ENCODE peak calls at places on chromosomes 1 and 21, in six cellular contexts. One of them, this sample, is unnamed.

GRCh38 chr1:101112051-101112770 is 86.6 kb upstream of the DPH5 start:
- DNase-seq in GM06990: peak; percentile 57
- DNase-seq in psoas muscle: peak; percentile 27
- DNase-seq in fibroblast of lung: no peak
- DNase-seq in stomach: no peak
- DNase-seq in epithelial cell of esophagus: no peak
- DNase-seq in this sample: no peak

GRCh38 chr1:31551206-31551605 is 25.1 kb upstream of the TINAGL1 start:
- DNase-seq in GM06990: no peak
- DNase-seq in fibroblast of lung: no peak
- DNase-seq in stomach: no peak
- DNase-seq in epithelial cell of esophagus: no peak
- DNase-seq in psoas muscle: no peak
- DNase-seq in this sample: no peak

GRCh38 chr1:19776287-19776686 is 23.4 kb downstream of the TMCO4 start:
- DNase-seq in epithelial cell of esophagus: no peak
- DNase-seq in stomach: no peak
- DNase-seq in psoas muscle: no peak
- DNase-seq in GM06990: no peak
- DNase-seq in fibroblast of lung: no peak
- DNase-seq in this sample: no peak

GRCh38 chr1:233700338-233700737 is 86.4 kb downstream of the KCNK1 start:
- DNase-seq in epithelial cell of esophagus: no peak
- DNase-seq in psoas muscle: no peak
- DNase-seq in stomach: peak; percentile 32
- DNase-seq in fibroblast of lung: no peak
- DNase-seq in GM06990: no peak
- DNase-seq in this sample: no peak

GRCh38 chr21:42535602-42536171 is 22.0 kb downstream of the SLC37A1 start:
- DNase-seq in psoas muscle: no peak
- DNase-seq in stomach: peak; percentile 72
- DNase-seq in GM06990: peak; percentile 69
- DNase-seq in fibroblast of lung: no peak
- DNase-seq in epithelial cell of esophagus: no peak
- DNase-seq in this sample: no peak

GRCh38 chr1:51535006-51535592 is 16.0 kb upstream of the EPS15 start:
- DNase-seq in fibroblast of lung: peak; percentile 80
- DNase-seq in epithelial cell of esophagus: peak; percentile 54
- DNase-seq in GM06990: no peak
- DNase-seq in psoas muscle: peak; percentile 25
- DNase-seq in stomach: peak; percentile 31
- DNase-seq in this sample: peak; percentile 78

GRCh38 chr1:221839794-221840395 is 98.0 kb upstream of the DUSP10 start:
- DNase-seq in fibroblast of lung: peak; percentile 51
- DNase-seq in GM06990: peak; percentile 65
- DNase-seq in epithelial cell of esophagus: peak; percentile 100
- DNase-seq in stomach: peak; percentile 56
- DNase-seq in psoas muscle: peak; percentile 79
- DNase-seq in this sample: peak; percentile 94

GRCh38 chr1:233993651-233994050 is 89.2 kb downstream of the SLC35F3 start:
- DNase-seq in GM06990: peak; percentile 13
- DNase-seq in fibroblast of lung: no peak
- DNase-seq in psoas muscle: no peak
- DNase-seq in epithelial cell of esophagus: peak; percentile 94
- DNase-seq in stomach: no peak
- DNase-seq in this sample: no peak

GRCh38 chr1:197954718-197955418 is 37.7 kb downstream of the LHX9 start:
- DNase-seq in GM06990: no peak
- DNase-seq in psoas muscle: no peak
- DNase-seq in epithelial cell of esophagus: no peak
- DNase-seq in fibroblast of lung: no peak
- DNase-seq in stomach: no peak
- DNase-seq in this sample: no peak

GRCh38 chr1:31868862-31869261 is 53.0 kb upstream of the SPOCD1 start:
- DNase-seq in epithelial cell of esophagus: no peak
- DNase-seq in fibroblast of lung: no peak
- DNase-seq in GM06990: no peak
- DNase-seq in stomach: no peak
- DNase-seq in psoas muscle: no peak
- DNase-seq in this sample: no peak

GRCh38 chr1:182355718-182356098 is 35.9 kb downstream of the GLUL start:
- DNase-seq in GM06990: no peak
- DNase-seq in stomach: no peak
- DNase-seq in epithelial cell of esophagus: no peak
- DNase-seq in fibroblast of lung: no peak
- DNase-seq in psoas muscle: no peak
- DNase-seq in this sample: no peak

GRCh38 chr1:23548704-23549143 is 10.6 kb downstream of the ID3 start:
- DNase-seq in GM06990: no peak
- DNase-seq in psoas muscle: peak; percentile 81
- DNase-seq in fibroblast of lung: no peak
- DNase-seq in epithelial cell of esophagus: peak; percentile 24
- DNase-seq in stomach: no peak
- DNase-seq in this sample: peak; percentile 79

GRCh38 chr1:35539073-35539823 is 18.0 kb downstream of the KIAA0319L start:
- DNase-seq in epithelial cell of esophagus: peak; percentile 46
- DNase-seq in GM06990: no peak
- DNase-seq in stomach: no peak
- DNase-seq in psoas muscle: no peak
- DNase-seq in fibroblast of lung: no peak
- DNase-seq in this sample: peak; percentile 42

GRCh38 chr1:111275079-111275478 is 15.6 kb upstream of the CHIA start:
- DNase-seq in GM06990: peak; percentile 18
- DNase-seq in fibroblast of lung: peak; percentile 60
- DNase-seq in epithelial cell of esophagus: peak; percentile 69
- DNase-seq in stomach: no peak
- DNase-seq in psoas muscle: peak; percentile 61
- DNase-seq in this sample: peak; percentile 96

GRCh38 chr1:205584732-205585131 is 47.1 kb downstream of the ELK4 start:
- DNase-seq in epithelial cell of esophagus: no peak
- DNase-seq in stomach: no peak
- DNase-seq in psoas muscle: no peak
- DNase-seq in fibroblast of lung: no peak
- DNase-seq in GM06990: no peak
- DNase-seq in this sample: no peak

GRCh38 chr21:42614811-42615342 is 38.5 kb upstream of the PDE9A start:
- DNase-seq in stomach: peak; percentile 49
- DNase-seq in fibroblast of lung: no peak
- DNase-seq in psoas muscle: no peak
- DNase-seq in GM06990: peak; percentile 38
- DNase-seq in epithelial cell of esophagus: peak; percentile 96
- DNase-seq in this sample: peak; percentile 34

GRCh38 chr1:28409066-28409465 is 39.5 kb downstream of the PHACTR4 start:
- DNase-seq in stomach: no peak
- DNase-seq in psoas muscle: no peak
- DNase-seq in fibroblast of lung: no peak
- DNase-seq in epithelial cell of esophagus: no peak
- DNase-seq in GM06990: no peak
- DNase-seq in this sample: no peak

GRCh38 chr1:28411656-28412055 is 42.1 kb downstream of the PHACTR4 start:
- DNase-seq in stomach: no peak
- DNase-seq in GM06990: no peak
- DNase-seq in epithelial cell of esophagus: no peak
- DNase-seq in fibroblast of lung: no peak
- DNase-seq in psoas muscle: no peak
- DNase-seq in this sample: no peak

GRCh38 chr1:28415246-28415645 is 45.7 kb downstream of the PHACTR4 start:
- DNase-seq in epithelial cell of esophagus: no peak
- DNase-seq in fibroblast of lung: no peak
- DNase-seq in GM06990: no peak
- DNase-seq in psoas muscle: no peak
- DNase-seq in stomach: no peak
- DNase-seq in this sample: no peak

GRCh38 chr1:28416509-28417194 is 47.1 kb downstream of the PHACTR4 start:
- DNase-seq in stomach: no peak
- DNase-seq in fibroblast of lung: no peak
- DNase-seq in GM06990: no peak
- DNase-seq in epithelial cell of esophagus: peak; percentile 53
- DNase-seq in psoas muscle: no peak
- DNase-seq in this sample: peak; percentile 23

DNA sequence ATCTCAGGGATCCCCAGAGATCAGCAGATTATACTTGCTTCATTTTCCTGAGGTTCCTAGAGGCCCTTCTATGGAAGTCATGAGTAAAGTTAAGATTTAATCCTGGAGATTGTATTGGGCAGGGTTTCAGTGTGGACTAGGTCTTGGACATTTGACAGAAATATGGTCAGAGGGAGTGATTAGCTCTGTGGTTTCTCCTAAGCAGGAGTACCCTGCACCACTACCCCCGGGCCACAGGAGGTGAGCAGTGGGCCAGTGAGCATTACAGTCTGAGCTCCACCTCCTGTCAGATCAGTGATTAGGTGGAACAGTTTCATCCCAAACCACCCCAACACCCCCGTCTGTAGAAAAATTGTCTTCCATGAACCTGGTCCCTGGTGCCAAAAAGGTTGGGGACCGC is 43.2 kb downstream of the PHACTR4 start:
- DNase-seq in epithelial cell of esophagus: no peak
- DNase-seq in GM06990: no peak
- DNase-seq in fibroblast of lung: no peak
- DNase-seq in psoas muscle: no peak
- DNase-seq in stomach: no peak
- DNase-seq in this sample: peak; percentile 25
- TF ChIP-seq CTCF in epithelial cell of esophagus: no peak
- TF ChIP-seq CTCF in GM06990: no peak
- TF ChIP-seq CTCF in fibroblast of lung: no peak
- TF ChIP-seq CTCF in psoas muscle: no peak
- TF ChIP-seq CTCF in stomach: no peak
- TF ChIP-seq CTCF in this sample: no peak

DNA sequence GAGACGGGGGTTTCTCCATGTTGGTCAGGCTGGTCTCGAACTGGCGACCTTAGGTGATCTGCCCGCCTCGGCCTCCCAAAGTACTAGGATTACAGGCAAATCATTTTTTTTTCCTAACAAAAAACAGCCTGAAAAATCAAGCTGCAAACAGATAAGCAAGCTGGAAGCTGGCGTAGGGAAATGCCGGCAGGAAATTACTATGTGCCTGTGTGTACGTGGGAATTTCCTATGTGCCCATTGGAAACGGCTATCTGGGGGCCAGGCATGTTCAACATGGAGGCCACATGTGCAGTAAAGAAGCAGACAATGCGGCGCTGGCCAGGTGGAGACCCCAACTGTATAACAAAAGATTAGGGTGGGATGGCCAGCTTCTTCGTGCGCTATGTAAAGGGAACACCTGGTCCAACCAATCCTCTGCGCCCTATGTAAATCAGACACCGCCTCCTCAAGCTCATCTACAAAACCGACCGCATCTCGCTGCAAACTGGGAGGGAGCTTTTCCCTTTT is 9.1 kb upstream of the AADACL4 start:
- DNase-seq in psoas muscle: no peak
- DNase-seq in epithelial cell of esophagus: no peak
- DNase-seq in stomach: no peak
- DNase-seq in fibroblast of lung: no peak
- DNase-seq in GM06990: no peak
- DNase-seq in this sample: no peak
- H3K4me3 ChIP-seq in psoas muscle: no peak overlapping the region
- H3K4me3 ChIP-seq in epithelial cell of esophagus: no peak overlapping the region
- H3K4me3 ChIP-seq in stomach: no peak overlapping the region
- H3K4me3 ChIP-seq in fibroblast of lung: no peak overlapping the region
- H3K4me3 ChIP-seq in GM06990: no peak overlapping the region
- H3K4me3 ChIP-seq in this sample: no peak overlapping the region

GRCh38 chr1:242132446-242132845 is 133.5 kb upstream of the MAP1LC3C start:
- DNase-seq in stomach: no peak
- DNase-seq in epithelial cell of esophagus: no peak
- DNase-seq in fibroblast of lung: no peak
- DNase-seq in psoas muscle: no peak
- DNase-seq in GM06990: no peak
- DNase-seq in this sample: peak; percentile 18

GRCh38 chr1:242133351-242133750 is 134.5 kb upstream of the MAP1LC3C start:
- DNase-seq in stomach: no peak
- DNase-seq in fibroblast of lung: no peak
- DNase-seq in GM06990: no peak
- DNase-seq in epithelial cell of esophagus: no peak
- DNase-seq in psoas muscle: no peak
- DNase-seq in this sample: no peak

GRCh38 chr1:242129103-242129502 is 130.2 kb upstream of the MAP1LC3C start:
- DNase-seq in epithelial cell of esophagus: peak; percentile 35
- DNase-seq in fibroblast of lung: peak; percentile 5
- DNase-seq in psoas muscle: no peak
- DNase-seq in GM06990: no peak
- DNase-seq in stomach: no peak
- DNase-seq in this sample: peak; percentile 57
- TF ChIP-seq CTCF in epithelial cell of esophagus: peak; percentile 42
- TF ChIP-seq CTCF in fibroblast of lung: no peak
- TF ChIP-seq CTCF in psoas muscle: no peak
- TF ChIP-seq CTCF in GM06990: peak; percentile 35
- TF ChIP-seq CTCF in stomach: no peak
- TF ChIP-seq CTCF in this sample: peak; percentile 15

GRCh38 chr1:116382321-116382720 is 9.3 kb downstream of the ATP1A1 start:
- DNase-seq in GM06990: no peak
- DNase-seq in stomach: no peak
- DNase-seq in epithelial cell of esophagus: no peak
- DNase-seq in fibroblast of lung: no peak
- DNase-seq in psoas muscle: no peak
- DNase-seq in this sample: no peak

GRCh38 chr1:116377564-116378529 is 4.8 kb downstream of the ATP1A1 start:
- DNase-seq in epithelial cell of esophagus: peak; percentile 92
- DNase-seq in fibroblast of lung: peak; percentile 97
- DNase-seq in stomach: no peak
- DNase-seq in GM06990: peak; percentile 78
- DNase-seq in psoas muscle: peak; percentile 75
- DNase-seq in this sample: peak; percentile 98

GRCh38 chr1:116379057-116379630 is 6.1 kb downstream of the ATP1A1 start:
- DNase-seq in fibroblast of lung: no peak
- DNase-seq in GM06990: no peak
- DNase-seq in psoas muscle: no peak
- DNase-seq in stomach: no peak
- DNase-seq in epithelial cell of esophagus: no peak
- DNase-seq in this sample: no peak

GRCh38 chr1:116380499-116381316 is 7.7 kb downstream of the ATP1A1 start:
- DNase-seq in psoas muscle: no peak
- DNase-seq in GM06990: no peak
- DNase-seq in stomach: no peak
- DNase-seq in fibroblast of lung: no peak
- DNase-seq in epithelial cell of esophagus: no peak
- DNase-seq in this sample: peak; percentile 28

DNA sequence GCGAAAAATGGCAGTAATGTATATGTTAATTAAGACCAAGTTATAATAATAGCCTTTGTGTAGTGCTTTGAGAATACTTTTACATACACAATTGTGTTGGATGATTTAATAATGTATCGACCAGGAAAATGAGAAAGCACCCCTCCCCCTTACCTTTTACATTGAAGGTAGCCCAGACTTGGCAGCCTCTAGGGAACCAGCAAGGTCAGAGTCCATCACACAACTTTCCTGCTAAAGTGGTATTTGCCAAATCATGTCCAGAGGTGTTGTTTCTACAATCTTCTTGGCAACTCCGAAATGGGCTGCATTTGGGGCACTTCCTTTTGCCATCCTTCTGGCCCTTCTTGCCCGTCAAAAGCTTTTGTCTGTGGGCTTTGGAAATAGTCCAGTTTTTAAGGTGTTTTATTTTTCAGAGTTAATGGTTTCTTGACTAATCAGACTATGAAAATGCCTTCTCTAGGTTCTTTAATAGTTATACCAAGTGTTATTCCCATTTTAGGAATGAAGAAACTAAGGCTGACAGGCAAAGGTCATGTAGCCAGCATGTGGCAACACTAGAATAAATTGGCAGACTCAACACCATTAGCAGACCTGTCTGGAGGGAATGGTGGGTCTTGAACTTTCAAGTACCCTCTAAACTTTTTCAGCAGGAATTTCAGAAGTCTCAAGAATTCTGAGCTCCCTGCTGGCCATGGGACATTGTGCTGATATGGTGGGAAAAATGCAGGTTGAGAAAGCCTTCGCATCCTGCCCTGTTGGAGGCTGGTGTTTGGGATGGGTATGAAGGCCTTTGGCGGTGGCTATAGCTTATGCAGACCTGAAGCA is 6.8 kb downstream of the ATP1A1 start:
- DNase-seq in fibroblast of lung: no peak
- DNase-seq in psoas muscle: no peak
- DNase-seq in stomach: no peak
- DNase-seq in GM06990: no peak
- DNase-seq in epithelial cell of esophagus: no peak
- DNase-seq in this sample: no peak
- H3K4me3 ChIP-seq in fibroblast of lung: no peak overlapping the region
- H3K4me3 ChIP-seq in psoas muscle: no peak overlapping the region
- H3K4me3 ChIP-seq in stomach: no peak overlapping the region
- H3K4me3 ChIP-seq in GM06990: peak overlapping the region; percentile 11
- H3K4me3 ChIP-seq in epithelial cell of esophagus: no peak overlapping the region
- H3K4me3 ChIP-seq in this sample: no peak overlapping the region